ENCODE peak calls at places on chromosomes 12 and 14, in six cellular contexts. A is astrocyte of the cerebellum, N is HFF-Myc, P is Peyer's patch, Z is lower lobe of right lung, G is left lung. J is an unnamed sample.

GRCh38 chr14:64915025-64915424 is 770 bp downstream of the CHURC1 start:
- DNase-seq in A (no peak), G (no peak), P (no peak), Z (no peak), N (no peak), J (no peak)

GRCh38 chr12:49017764-49018281 is 753 bp downstream of the PRKAG1 start:
- DNase-seq in A (no peak), Z (no peak), N (no peak), P (no peak), G (no peak), J (no peak)

GRCh38 chr12:101981868-101982267 is 79.9 kb downstream of the WASHC3 start:
- DNase-seq in Z (no peak), G (no peak), P (no peak), A (no peak), N (no peak), J (no peak)

GRCh38 chr14:69763761-69764510 is 3.0 kb upstream of the SRSF5 start:
- DNase-seq in N (no peak), Z (no peak), P (no peak), A (no peak), G (no peak), J (no peak)

GRCh38 chr12:13208533-13209278 is 12.2 kb downstream of the EMP1 start:
- DNase-seq in P (no peak), G (no peak), A (no peak), Z (no peak), N (no peak), J (no peak)

GRCh38 chr14:37081856-37082255 is 90.5 kb downstream of the SLC25A21 start:
- DNase-seq in N (no peak), P (no peak), A (no peak), Z (no peak), G (no peak), J (no peak)

GRCh38 chr14:50013198-50013918 is 103.0 kb downstream of the VCPKMT start:
- DNase-seq in Z (no peak), G (no peak), P (no peak), N (no peak), A (no peak), J (no peak)

GRCh38 chr12:124928912-124929530 is 14.6 kb upstream of the UBC start:
- DNase-seq in P (no peak), Z (no peak), A (no peak), N (no peak), G (peak; percentile 27), J (no peak)

GRCh38 chr12:84922721-84923120 is 10.1 kb upstream of the SLC6A15 start:
- DNase-seq in N (no peak), G (no peak), P (no peak), A (no peak), Z (no peak), J (no peak)

GRCh38 chr14:24693941-24694507 is 60.0 kb upstream of the GZMB start:
- DNase-seq in P (no peak), N (no peak), A (no peak), Z (no peak), G (no peak), J (no peak)

GRCh38 chr12:110301065-110301806 is 20.2 kb downstream of the ATP2A2 start:
- DNase-seq in Z (no peak), P (no peak), A (no peak), G (no peak), N (no peak), J (no peak)

GRCh38 chr12:43406797-43407196 is 145.2 kb downstream of the ADAMTS20 start:
- DNase-seq in Z (no peak), G (no peak), P (no peak), A (no peak), N (no peak), J (no peak)

GRCh38 chr12:72089678-72090077 is 151.0 kb downstream of the TPH2 start:
- DNase-seq in G (no peak), A (no peak), N (no peak), Z (no peak), P (no peak), J (no peak)

GRCh38 chr12:94172031-94172430 is 23.7 kb downstream of the PLXNC1 start:
- DNase-seq in G (peak; percentile 52), N (no peak), A (no peak), Z (no peak), P (no peak), J (no peak)
- TF ChIP-seq CTCF in G (no peak), N (no peak), A (no peak), Z (no peak), P (no peak), J (no peak)

DNA sequence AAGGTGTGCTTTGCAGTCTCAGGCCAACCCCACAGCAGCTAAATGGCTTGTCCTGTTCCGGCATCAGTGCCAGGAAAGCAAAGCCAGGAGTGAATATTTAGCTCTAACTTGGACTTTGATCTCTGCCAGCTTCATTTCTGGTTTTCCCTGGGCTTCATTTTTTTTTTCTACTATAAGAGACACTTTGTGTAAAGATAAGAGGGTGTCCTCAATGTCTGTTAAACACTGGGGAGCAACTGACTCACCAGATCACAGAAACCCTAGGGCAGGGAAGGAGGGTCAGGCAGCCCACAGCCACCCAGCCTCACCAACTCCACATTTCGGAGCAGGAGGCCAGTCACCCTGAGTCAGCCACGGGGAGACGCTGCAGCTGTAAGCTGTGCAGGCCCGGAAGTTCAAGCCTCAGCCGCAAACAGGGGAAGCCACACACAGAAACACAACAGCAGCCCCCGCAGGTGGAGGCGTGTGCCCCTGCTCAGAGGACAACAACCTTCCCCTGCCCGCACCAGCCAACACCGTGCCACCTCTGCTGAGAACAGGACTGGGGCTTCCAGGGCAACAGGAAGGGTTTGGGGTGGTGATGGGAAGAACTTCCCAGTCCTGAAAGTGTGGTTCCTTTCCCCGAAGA is 6.3 kb downstream of the TNFRSF1A start:
- DNase-seq in Z (peak; percentile 87), A (peak; percentile 36), N (peak; percentile 72), P (peak; percentile 84), G (peak; percentile 87), J (peak; percentile 92)
- TF ChIP-seq CTCF in Z (peak; percentile 55), A (peak; percentile 64), N (peak; percentile 58), P (peak; percentile 53), G (no peak), J (peak; percentile 77)

DNA sequence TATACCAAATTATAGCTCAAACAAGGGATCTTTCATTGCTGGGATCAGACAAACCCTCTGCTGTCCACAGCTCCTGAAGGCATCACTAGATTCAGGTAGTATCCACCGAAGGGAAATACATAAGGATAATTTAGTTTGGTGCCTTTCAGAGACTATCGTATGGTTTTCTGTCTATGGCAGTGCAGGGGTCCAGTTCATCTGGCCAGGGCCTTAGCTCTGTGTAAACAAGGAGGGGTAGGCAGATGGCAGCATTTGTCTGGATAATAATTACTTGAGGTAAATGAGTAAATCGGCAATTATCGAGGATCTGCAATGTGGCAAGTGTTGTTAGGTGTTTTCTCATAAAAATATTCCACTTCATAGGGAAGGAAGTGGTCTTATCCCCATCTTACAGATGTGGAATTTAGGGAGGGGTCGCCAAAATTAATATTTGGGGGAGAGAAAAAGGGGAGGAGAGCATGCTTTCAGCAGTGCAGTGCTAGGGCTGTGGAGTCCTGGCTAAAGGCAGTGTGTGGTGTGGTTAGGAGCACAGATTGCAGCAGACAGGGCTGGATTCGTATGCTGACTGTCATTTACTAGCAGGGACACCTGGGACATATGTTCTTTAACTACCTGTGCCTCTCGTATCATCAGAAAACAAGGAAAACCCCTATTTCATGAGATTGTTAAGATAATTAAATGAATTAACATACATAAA is 27.0 kb downstream of the RASSF8 start:
- DNase-seq in G (no peak), Z (no peak), N (no peak), A (no peak), P (no peak), J (no peak)
- TF ChIP-seq CTCF in G (no peak), Z (no peak), N (no peak), A (no peak), P (no peak), J (no peak)

GRCh38 chr14:97129639-97130038 is 332.5 kb downstream of the VRK1 start:
- DNase-seq in P (no peak), A (no peak), G (no peak), Z (no peak), N (no peak), J (no peak)
- TF ChIP-seq CTCF in P (no peak), A (no peak), G (no peak), Z (no peak), N (no peak), J (no peak)

J was measured in chondrocyte.